ENCODE peak calls at places on chromosomes 3 and 15, in six cellular contexts. F, J, E, A, Q and Z are unnamed samples.

GRCh38 chr3:135239485-135239884 is 444.4 kb downstream of the EPHB1 start:
- DNase-seq in F (no peak), J (no peak), E (no peak), A (no peak), Q (no peak), Z (no peak)

GRCh38 chr3:74055064-74055463 is 430.3 kb upstream of the PDZRN3 start:
- DNase-seq in F (no peak), J (no peak), E (no peak), A (no peak), Q (no peak), Z (no peak)

GRCh38 chr3:17116007-17116659 is 231.4 kb downstream of the PLCL2 start:
- DNase-seq in F (no peak), J (no peak), E (no peak), A (no peak), Q (no peak), Z (no peak)

GRCh38 chr3:4466783-4467521 is at the start of gene SUMF1:
- DNase-seq in F (peak; percentile 89), J (peak; percentile 67), E (peak; percentile 76), A (peak; percentile 86), Q (peak; percentile 90), Z (peak; percentile 53)

GRCh38 chr15:94793641-94794040 is 562.3 kb downstream of the MCTP2 start:
- DNase-seq in F (no peak), J (no peak), E (no peak), A (no peak), Q (no peak), Z (no peak)

GRCh38 chr15:62165793-62166380 is 802 bp upstream of the C2CD4B start:
- DNase-seq in F (no peak), J (no peak), E (no peak), A (no peak), Q (no peak), Z (no peak)

GRCh38 chr3:154122096-154122911 is 1.1 kb downstream of the ARHGEF26 start:
- DNase-seq in F (peak; percentile 73), J (no peak), E (peak; percentile 18), A (peak; percentile 37), Q (peak; percentile 46), Z (no peak)

GRCh38 chr15:39784125-39784524 is 1.5 kb upstream of the FSIP1 start:
- DNase-seq in F (no peak), J (no peak), E (no peak), A (no peak), Q (no peak), Z (no peak)

GRCh38 chr3:142180761-142181362 is 31.5 kb upstream of the TFDP2 start:
- DNase-seq in F (no peak), J (no peak), E (peak; percentile 35), A (peak; percentile 31), Q (peak; percentile 30), Z (no peak)

GRCh38 chr15:57566840-57567239 is 24.9 kb upstream of the MYZAP start:
- DNase-seq in F (peak; percentile 81), J (no peak), E (no peak), A (no peak), Q (no peak), Z (no peak)

GRCh38 chr15:78933187-78934062 is 11.4 kb downstream of the CTSH start:
- DNase-seq in F (no peak), J (no peak), E (peak; percentile 25), A (no peak), Q (no peak), Z (no peak)

GRCh38 chr3:44509985-44510360 is 32.5 kb upstream of the ZNF445 start:
- DNase-seq in F (no peak), J (no peak), E (no peak), A (peak; percentile 55), Q (peak; percentile 5), Z (no peak)

GRCh38 chr3:87260270-87260669 is 16.1 kb downstream of the POU1F1 start:
- DNase-seq in F (no peak), J (peak; percentile 10), E (peak; percentile 13), A (peak; percentile 58), Q (peak; percentile 28), Z (no peak)

GRCh38 chr3:99753268-99753975 is 64.2 kb upstream of the CMSS1 start:
- DNase-seq in F (no peak), J (no peak), E (no peak), A (peak; percentile 68), Q (peak; percentile 13), Z (no peak)

GRCh38 chr3:73586190-73586589 is 38.6 kb downstream of the PDZRN3 start:
- DNase-seq in F (no peak), J (no peak), E (no peak), A (no peak), Q (no peak), Z (peak; percentile 88)

GRCh38 chr3:43674345-43675085 is 16.2 kb upstream of the ABHD5 start:
- DNase-seq in F (no peak), J (no peak), E (no peak), A (no peak), Q (no peak), Z (no peak)

GRCh38 chr15:65532738-65533051 is 2.4 kb downstream of the HACD3 start:
- DNase-seq in F (no peak), J (no peak), E (no peak), A (no peak), Q (peak; percentile 44), Z (no peak)

GRCh38 chr15:36882487-36883108 is 217.8 kb downstream of the MEIS2 start:
- DNase-seq in F (no peak), J (no peak), E (no peak), A (no peak), Q (no peak), Z (no peak)

GRCh38 chr3:134008630-134009156 is 21.0 kb downstream of the SLCO2A1 start:
- DNase-seq in F (peak; percentile 10), J (no peak), E (no peak), A (no peak), Q (no peak), Z (no peak)

GRCh38 chr3:133492159-133492860 is 81.2 kb upstream of the CDV3 start:
- DNase-seq in F (no peak), J (no peak), E (no peak), A (no peak), Q (no peak), Z (no peak)

GRCh38 chr3:150464684-150465083 is 56.6 kb downstream of the TSC22D2 start:
- DNase-seq in F (no peak), J (no peak), E (no peak), A (no peak), Q (no peak), Z (no peak)

GRCh38 chr3:150472421-150472820 is 64.3 kb downstream of the TSC22D2 start:
- DNase-seq in F (no peak), J (no peak), E (no peak), A (no peak), Q (no peak), Z (no peak)

GRCh38 chr3:150469031-150469930 is 61.2 kb downstream of the TSC22D2 start:
- DNase-seq in F (peak; percentile 81), J (no peak), E (peak; percentile 77), A (no peak), Q (peak; percentile 80), Z (peak; percentile 80)

GRCh38 chr3:150467381-150467780 is 59.3 kb downstream of the TSC22D2 start:
- DNase-seq in F (no peak), J (no peak), E (no peak), A (no peak), Q (no peak), Z (no peak)

GRCh38 chr3:150469931-150470740 is 62.0 kb downstream of the TSC22D2 start:
- DNase-seq in F (no peak), J (no peak), E (no peak), A (no peak), Q (no peak), Z (no peak)
- H3K4me3 ChIP-seq in F (no peak overlapping the region), J (no peak overlapping the region), E (no peak overlapping the region), A (no peak overlapping the region), Q (peak overlapping the region; percentile 9), Z (no peak overlapping the region)

GRCh38 chr3:187945374-187945773 is 200.1 kb upstream of the BCL6 start:
- DNase-seq in F (no peak), J (no peak), E (no peak), A (no peak), Q (no peak), Z (no peak)
- H3K4me3 ChIP-seq in F (no peak overlapping the region), J (no peak overlapping the region), E (no peak overlapping the region), A (no peak overlapping the region), Q (no peak overlapping the region), Z (no peak overlapping the region)

DNA sequence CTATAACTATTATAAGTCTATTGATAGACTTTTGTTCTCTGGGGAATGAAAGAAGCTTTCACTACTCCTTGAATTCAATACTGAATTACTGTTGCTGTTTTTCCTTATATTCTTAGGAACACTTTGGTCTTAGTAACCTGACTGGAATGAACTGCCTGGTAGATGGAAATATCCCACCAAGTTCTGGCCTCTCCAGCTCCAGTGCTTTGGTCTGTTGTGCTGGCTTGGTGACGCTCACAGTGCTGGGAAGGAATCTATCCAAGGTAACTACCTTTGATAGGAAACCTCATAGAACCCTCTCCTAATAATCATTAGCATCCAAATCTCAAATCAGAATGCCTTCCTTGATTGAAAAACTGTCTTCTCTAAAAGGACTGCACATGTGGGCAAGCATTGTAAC is 69.1 kb downstream of the GALK2 start:
- DNase-seq in F (no peak), J (no peak), E (no peak), A (no peak), Q (no peak), Z (no peak)
- H3K4me3 ChIP-seq in F (no peak overlapping the region), J (no peak overlapping the region), E (no peak overlapping the region), A (no peak overlapping the region), Q (no peak overlapping the region), Z (no peak overlapping the region)

GRCh38 chr15:32833323-32833944 is 115.6 kb downstream of the GREM1 start:
- DNase-seq in F (no peak), J (no peak), E (no peak), A (no peak), Q (no peak), Z (no peak)
- H3K4me3 ChIP-seq in F (no peak overlapping the region), J (no peak overlapping the region), E (no peak overlapping the region), A (no peak overlapping the region), Q (no peak overlapping the region), Z (no peak overlapping the region)

DNA sequence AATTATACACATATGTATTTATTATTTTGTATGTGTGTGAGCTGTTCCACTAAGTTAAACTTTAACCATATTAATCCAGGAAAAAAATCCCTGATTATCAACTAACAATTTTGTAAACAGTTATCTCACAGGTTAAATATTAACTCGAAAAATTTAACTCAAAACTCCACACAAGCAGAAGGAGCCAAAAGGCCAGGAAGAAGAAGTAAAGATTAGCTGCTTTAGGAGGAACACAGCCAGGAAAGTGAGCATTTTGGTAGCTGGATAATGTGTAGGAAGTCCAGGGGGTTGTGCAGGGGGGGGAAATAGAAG is 425.0 kb downstream of the TIGIT start:
- DNase-seq in F (no peak), J (no peak), E (no peak), A (no peak), Q (no peak), Z (no peak)
- H3K4me3 ChIP-seq in F (no peak overlapping the region), J (no peak overlapping the region), E (no peak overlapping the region), A (no peak overlapping the region), Q (no peak overlapping the region), Z (no peak overlapping the region)

GRCh38 chr15:35665855-35666536 is 120.0 kb upstream of the DPH6 start:
- DNase-seq in F (no peak), J (no peak), E (peak; percentile 64), A (no peak), Q (no peak), Z (no peak)
- H3K4me3 ChIP-seq in F (no peak overlapping the region), J (no peak overlapping the region), E (no peak overlapping the region), A (no peak overlapping the region), Q (no peak overlapping the region), Z (no peak overlapping the region)